ENCODE peak calls at places on chromosomes 2 and 18, in nine cellular contexts. T, Y, H, K, V, S, M, N and F are unnamed samples.
A peak's percentile ranks its signal among the peaks of the same experiment; 100 is the strongest.

GRCh38 chr2:148619560-148620190 is 24.9 kb upstream of the EPC2 start:
- DNase-seq in T (no peak), Y (no peak), H (no peak), K (no peak), V (no peak), S (no peak), M (no peak), N (no peak), F (no peak)

GRCh38 chr18:42414756-42415454 is 459.9 kb downstream of the PIK3C3 start:
- DNase-seq in T (no peak), Y (peak; percentile 47), H (peak; percentile 7), K (no peak), V (peak; percentile 17), S (no peak), M (no peak), N (peak; percentile 65), F (peak; percentile 72)

GRCh38 chr18:36066001-36066400 is 1.4 kb downstream of the RPRD1A start:
- DNase-seq in T (no peak), Y (peak; percentile 79), H (no peak), K (no peak), V (peak; percentile 18), S (no peak), M (no peak), N (no peak), F (peak; percentile 86)

GRCh38 chr2:196131949-196132925 is 39.1 kb downstream of the STK17B start:
- DNase-seq in T (no peak), Y (peak; percentile 49), H (no peak), K (peak; percentile 64), V (no peak), S (no peak), M (no peak), N (no peak), F (peak; percentile 45)

GRCh38 chr2:9313443-9313842 is 106.8 kb downstream of the ASAP2 start:
- DNase-seq in T (no peak), Y (peak; percentile 22), H (no peak), K (no peak), V (no peak), S (no peak), M (no peak), N (no peak), F (peak; percentile 67)

GRCh38 chr2:109482371-109482841 is 131.4 kb downstream of the SEPTIN10 start:
- DNase-seq in T (no peak), Y (no peak), H (no peak), K (no peak), V (no peak), S (no peak), M (no peak), N (no peak), F (no peak)

GRCh38 chr2:60484080-60484737 is 69.2 kb downstream of the BCL11A start:
- DNase-seq in T (peak; percentile 29), Y (peak; percentile 39), H (peak; percentile 20), K (peak; percentile 77), V (peak; percentile 94), S (no peak), M (no peak), N (no peak), F (no peak)

GRCh38 chr18:76573325-76574025 is 78.4 kb upstream of the ZNF516 start:
- DNase-seq in T (no peak), Y (peak; percentile 57), H (no peak), K (no peak), V (peak; percentile 70), S (no peak), M (no peak), N (no peak), F (peak; percentile 87)

GRCh38 chr2:202510911-202511310 is 123.9 kb upstream of the FAM117B start:
- DNase-seq in T (no peak), Y (peak; percentile 31), H (no peak), K (no peak), V (peak; percentile 66), S (no peak), M (no peak), N (no peak), F (peak; percentile 62)

GRCh38 chr2:17590342-17590911 is 49.9 kb downstream of the VSNL1 start:
- DNase-seq in T (no peak), Y (no peak), H (no peak), K (peak; percentile 46), V (no peak), S (no peak), M (no peak), N (no peak), F (no peak)

GRCh38 chr2:180790891-180791290 is 189.5 kb upstream of the UBE2E3 start:
- DNase-seq in T (no peak), Y (peak; percentile 79), H (no peak), K (no peak), V (peak; percentile 64), S (no peak), M (no peak), N (no peak), F (peak; percentile 11)

DNA sequence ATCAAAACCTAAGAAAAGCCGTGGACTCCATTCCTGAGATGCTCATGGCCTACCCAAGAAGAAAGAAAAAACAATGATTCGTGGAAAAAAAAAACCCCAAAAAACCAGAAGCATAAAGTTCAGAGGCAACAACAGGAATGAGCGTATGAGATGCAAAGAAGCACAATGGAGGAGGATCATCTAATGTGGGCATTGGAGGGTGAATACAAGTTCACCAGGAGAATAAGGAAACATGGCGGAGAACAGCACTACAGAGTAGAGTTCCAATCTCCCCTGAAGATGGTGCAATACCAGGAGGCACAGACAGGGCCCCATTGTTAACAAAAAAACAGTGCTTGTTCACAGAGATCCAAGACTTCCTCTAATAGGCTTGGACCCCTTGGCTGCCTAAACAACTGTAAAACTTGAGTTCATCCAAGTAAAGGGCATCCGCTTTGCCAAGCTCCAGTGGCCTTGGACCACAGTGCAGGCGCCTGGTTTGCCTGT is 337.2 kb downstream of the PDE11A start:
- DNase-seq in T (no peak), Y (no peak), H (no peak), K (peak; percentile 22), V (no peak), S (no peak), M (no peak), N (no peak), F (no peak)
- H3K4me3 ChIP-seq in T (no peak overlapping the region), Y (no peak overlapping the region), H (no peak overlapping the region), K (no peak overlapping the region), V (no peak overlapping the region), S (no peak overlapping the region), M (no peak overlapping the region), N (no peak overlapping the region), F (no peak overlapping the region)

DNA sequence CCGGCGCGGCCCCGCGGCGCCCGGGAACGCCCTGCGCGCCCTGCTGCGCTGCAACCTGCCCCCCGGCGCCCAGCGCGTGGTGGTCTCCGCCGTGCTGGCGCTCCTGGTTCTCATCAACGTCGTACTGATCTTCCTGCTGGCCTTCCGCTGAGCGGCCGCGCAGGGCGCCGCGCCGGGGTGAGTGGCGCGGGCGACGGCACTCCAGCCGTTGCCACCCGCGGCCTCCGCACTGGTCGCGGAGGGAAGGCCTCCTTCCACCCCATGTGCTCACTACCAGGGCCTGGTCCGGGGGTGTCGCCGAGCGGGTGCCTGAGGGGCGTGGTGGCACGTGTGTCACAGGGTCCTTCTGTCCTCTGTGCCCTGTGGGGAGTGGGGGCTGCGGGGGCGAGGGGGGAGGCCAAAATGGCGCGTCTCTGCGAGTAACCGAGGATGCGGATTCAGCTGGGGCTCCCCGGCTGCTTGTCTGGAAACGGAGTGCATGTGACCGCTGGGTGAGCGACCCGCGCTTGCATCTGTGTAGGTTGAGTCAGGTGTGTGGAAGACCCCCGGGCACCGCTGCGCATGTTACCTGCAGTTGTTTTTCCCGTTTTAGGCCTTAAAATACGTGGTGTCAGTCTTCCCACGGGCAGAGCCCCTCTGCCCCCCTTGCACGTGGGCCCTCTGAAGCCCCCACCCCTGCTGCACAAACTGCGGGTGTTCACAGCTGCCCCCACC is 58.0 kb downstream of the FAM168B start:
- DNase-seq in T (no peak), Y (no peak), H (no peak), K (peak; percentile 46), V (no peak), S (no peak), M (peak; percentile 82), N (no peak), F (no peak)
- H3K4me3 ChIP-seq in T (peak overlapping the region; percentile 42), Y (no peak overlapping the region), H (no peak overlapping the region), K (peak overlapping the region; percentile 64), V (peak overlapping the region; percentile 49), S (peak overlapping the region; percentile 42), M (no peak overlapping the region), N (peak overlapping the region; percentile 45), F (no peak overlapping the region)

GRCh38 chr2:27715318-27716165 is 51.9 kb downstream of the SLC4A1AP start:
- DNase-seq in T (no peak), Y (peak; percentile 71), H (peak; percentile 23), K (peak; percentile 76), V (peak; percentile 58), S (no peak), M (peak; percentile 86), N (peak; percentile 58), F (peak; percentile 58)
- H3K4me3 ChIP-seq in T (peak overlapping the region; percentile 45), Y (peak overlapping the region; percentile 47), H (no peak overlapping the region), K (peak overlapping the region; percentile 93), V (peak overlapping the region; percentile 51), S (peak overlapping the region; percentile 55), M (no peak overlapping the region), N (peak overlapping the region; percentile 41), F (peak overlapping the region; percentile 42)

DNA sequence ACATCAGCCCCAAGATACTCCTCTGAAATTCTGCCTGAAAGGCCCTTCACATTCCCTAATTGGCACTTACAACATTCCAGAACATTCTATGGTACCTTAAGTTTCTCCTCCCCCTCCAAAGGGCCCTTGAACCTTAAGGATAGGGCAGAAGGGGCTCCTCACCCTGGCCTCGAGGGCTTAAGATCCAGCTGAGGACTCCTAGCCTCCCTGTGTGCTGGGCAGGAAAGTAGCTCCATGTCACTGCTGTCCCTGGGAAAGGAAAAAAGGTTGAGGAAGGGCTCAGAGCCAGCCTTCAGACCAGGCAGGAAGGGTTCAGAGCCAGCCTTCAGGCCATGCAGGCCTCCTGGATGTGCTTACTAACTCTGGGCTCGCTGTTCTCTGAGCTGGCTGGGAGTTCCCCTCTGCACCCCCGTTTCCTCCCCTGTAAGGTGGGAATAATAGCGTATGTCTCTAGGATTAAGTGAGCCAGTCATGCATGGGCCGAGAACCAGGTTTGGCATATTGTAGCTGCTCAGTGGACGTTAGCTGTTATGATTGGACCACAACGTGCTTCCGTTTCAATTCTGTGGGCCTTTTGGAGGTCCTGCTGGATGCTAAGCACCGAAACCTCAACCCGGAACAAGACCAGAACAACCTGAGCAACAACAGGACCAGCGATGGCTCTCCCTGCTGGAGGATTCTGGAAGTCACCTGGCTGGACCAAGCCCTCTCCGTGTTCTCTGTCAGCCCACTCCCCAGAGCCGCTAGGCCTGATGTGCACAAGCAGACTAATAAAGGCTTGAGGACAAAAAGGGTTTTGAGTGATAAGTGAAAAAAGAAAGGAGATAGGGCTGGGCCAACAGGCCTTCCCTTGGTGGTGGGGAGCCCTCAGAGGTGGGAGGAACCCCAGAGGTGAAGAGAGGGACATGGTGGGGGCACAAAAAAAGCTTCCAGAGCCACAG is 1.0 kb upstream of the B3GNT7 start:
- DNase-seq in T (no peak), Y (no peak), H (peak; percentile 61), K (peak; percentile 86), V (no peak), S (no peak), M (no peak), N (no peak), F (no peak)
- H3K4me3 ChIP-seq in T (no peak overlapping the region), Y (no peak overlapping the region), H (peak overlapping the region; percentile 10), K (peak overlapping the region; percentile 73), V (no peak overlapping the region), S (peak overlapping the region; percentile 66), M (no peak overlapping the region), N (peak overlapping the region; percentile 47), F (no peak overlapping the region)

GRCh38 chr2:54459037-54459441 is 2.9 kb downstream of the SPTBN1 start:
- DNase-seq in T (no peak), Y (peak; percentile 56), H (no peak), K (no peak), V (peak; percentile 78), S (no peak), M (no peak), N (no peak), F (peak; percentile 80)
- H3K4me3 ChIP-seq in T (no peak overlapping the region), Y (peak overlapping the region; percentile 80), H (no peak overlapping the region), K (no peak overlapping the region), V (peak overlapping the region; percentile 79), S (peak overlapping the region; percentile 69), M (no peak overlapping the region), N (peak overlapping the region; percentile 96), F (no peak overlapping the region)